ENCODE peak calls at places on chromosomes 6 and 20, in seven cellular contexts. R, G, I, W, J, O and C are unnamed samples.

GRCh38 chr6:4388675-4389074 is 253.3 kb upstream of the ECI2 start:
- DNase-seq in J (no peak), I (no peak), R (no peak), G (peak), W (no peak), O (no peak), C (no peak)

GRCh38 chr20:19453369-19453768 is 240.9 kb downstream of the SLC24A3 start:
- DNase-seq in O (no peak), I (no peak), J (no peak), W (no peak), G (no peak), R (no peak), C (no peak)

GRCh38 chr20:1337441-1337840 is 8.5 kb upstream of the SDCBP2 start:
- DNase-seq in O (no peak), I (no peak), G (no peak), W (no peak), J (no peak), R (no peak), C (no peak)

GRCh38 chr6:44000164-44000842 is 126.9 kb downstream of the MRPL14 start:
- DNase-seq in J (no peak), W (peak), G (peak), I (peak), R (peak), O (no peak), C (no peak)

GRCh38 chr6:169035381-169036280 is 218.0 kb downstream of the THBS2 start:
- DNase-seq in G (peak), I (no peak), O (no peak), R (no peak), W (no peak), J (no peak), C (no peak)

GRCh38 chr20:1371235-1371782 is 21.5 kb downstream of the FKBP1A start:
- DNase-seq in I (peak), G (no peak), O (no peak), J (no peak), W (no peak), R (no peak), C (no peak)

GRCh38 chr20:47411161-47411560 is 54.7 kb upstream of the ZMYND8 start:
- DNase-seq in I (no peak), R (no peak), W (no peak), J (no peak), O (peak), G (no peak), C (no peak)

GRCh38 chr6:14857501-14857900 is 388.4 kb upstream of the JARID2 start:
- DNase-seq in O (no peak), W (no peak), I (peak), R (peak), G (no peak), J (peak), C (peak)

GRCh38 chr20:14883324-14883723 is 545.9 kb upstream of the FLRT3 start:
- DNase-seq in R (no peak), G (peak), J (no peak), I (no peak), O (no peak), W (no peak), C (no peak)

GRCh38 chr20:57779401-57780003 is 69.7 kb upstream of the PMEPA1 start:
- DNase-seq in W (peak), J (no peak), G (peak), R (no peak), I (no peak), O (no peak), C (no peak)

GRCh38 chr20:33518071-33518470 is 28.2 kb downstream of the CBFA2T2 start:
- DNase-seq in I (no peak), R (no peak), W (peak), G (peak), O (no peak), J (no peak), C (no peak)

GRCh38 chr20:13147971-13148370 is 73.1 kb upstream of the ISM1 start:
- DNase-seq in O (no peak), R (no peak), I (no peak), J (no peak), W (no peak), G (no peak), C (no peak)

GRCh38 chr20:17648782-17649730 is 33.0 kb downstream of the RRBP1 start:
- DNase-seq in J (peak), W (peak), I (peak), R (peak), G (peak), O (no peak), C (no peak)

GRCh38 chr6:33566182-33567084 is 13.6 kb downstream of the BAK1 start:
- DNase-seq in G (peak), O (no peak), J (no peak), R (no peak), I (no peak), W (no peak), C (no peak)

GRCh38 chr6:155100087-155100486 is 105.0 kb downstream of the TIAM2 start:
- DNase-seq in J (no peak), R (no peak), W (peak), O (peak), G (peak), I (no peak), C (no peak)

GRCh38 chr6:142737368-142738060 is 207.5 kb downstream of the HIVEP2 start:
- DNase-seq in W (peak), J (no peak), G (no peak), I (peak), R (no peak), O (no peak), C (no peak)